ENCODE peak calls at places on chromosomes 11 and 22, in six cellular contexts. One of them, this sample, is unnamed.
A peak's percentile ranks its signal among the peaks of the same experiment; 100 is the strongest.

GRCh38 chr11:106228996-106229395 is 151.5 kb downstream of the AASDHPPT start:
- DNase-seq in CD4-positive, alpha-beta memory T cell: no peak
- DNase-seq in IMR-90: no peak
- DNase-seq in transverse colon: no peak
- DNase-seq in adrenal gland: no peak
- DNase-seq in pancreas: no peak
- DNase-seq in this sample: no peak

GRCh38 chr11:118922745-118923627 is 2.7 kb downstream of the BCL9L start:
- DNase-seq in CD4-positive, alpha-beta memory T cell: no peak
- DNase-seq in IMR-90: no peak
- DNase-seq in transverse colon: no peak
- DNase-seq in adrenal gland: no peak
- DNase-seq in pancreas: peak; percentile 69
- DNase-seq in this sample: no peak

GRCh38 chr22:27885977-27886842 is 32.8 kb downstream of the PITPNB start:
- DNase-seq in CD4-positive, alpha-beta memory T cell: peak; percentile 48
- DNase-seq in IMR-90: peak; percentile 98
- DNase-seq in transverse colon: peak; percentile 39
- DNase-seq in adrenal gland: peak; percentile 61
- DNase-seq in pancreas: no peak
- DNase-seq in this sample: peak; percentile 61

GRCh38 chr11:9990221-9990973 is 303.6 kb downstream of the SBF2 start:
- DNase-seq in CD4-positive, alpha-beta memory T cell: no peak
- DNase-seq in IMR-90: peak; percentile 37
- DNase-seq in transverse colon: no peak
- DNase-seq in adrenal gland: no peak
- DNase-seq in pancreas: no peak
- DNase-seq in this sample: peak; percentile 55

GRCh38 chr11:85718991-85719807 is 33.2 kb upstream of the CCDC89 start:
- DNase-seq in CD4-positive, alpha-beta memory T cell: no peak
- DNase-seq in IMR-90: peak; percentile 100
- DNase-seq in transverse colon: no peak
- DNase-seq in adrenal gland: peak; percentile 3
- DNase-seq in pancreas: no peak
- DNase-seq in this sample: no peak

GRCh38 chr11:118051611-118052461 is 25.0 kb upstream of the TMPRSS4 start:
- DNase-seq in CD4-positive, alpha-beta memory T cell: peak; percentile 90
- DNase-seq in IMR-90: no peak
- DNase-seq in transverse colon: peak; percentile 34
- DNase-seq in adrenal gland: no peak
- DNase-seq in pancreas: no peak
- DNase-seq in this sample: no peak

GRCh38 chr11:108069947-108070346 is 51.4 kb upstream of the ACAT1 start:
- DNase-seq in CD4-positive, alpha-beta memory T cell: peak; percentile 39
- DNase-seq in IMR-90: peak; percentile 75
- DNase-seq in transverse colon: no peak
- DNase-seq in adrenal gland: no peak
- DNase-seq in pancreas: no peak
- DNase-seq in this sample: no peak

GRCh38 chr11:1354125-1354938 is 35.4 kb upstream of the BRSK2 start:
- DNase-seq in CD4-positive, alpha-beta memory T cell: no peak
- DNase-seq in IMR-90: no peak
- DNase-seq in transverse colon: no peak
- DNase-seq in adrenal gland: no peak
- DNase-seq in pancreas: no peak
- DNase-seq in this sample: no peak

GRCh38 chr11:77140231-77140959 is 12.3 kb downstream of the MYO7A start:
- DNase-seq in CD4-positive, alpha-beta memory T cell: no peak
- DNase-seq in IMR-90: peak; percentile 47
- DNase-seq in transverse colon: no peak
- DNase-seq in adrenal gland: peak; percentile 95
- DNase-seq in pancreas: peak; percentile 60
- DNase-seq in this sample: no peak

GRCh38 chr22:50169774-50170341 is 673 bp upstream of the PANX2 start:
- DNase-seq in CD4-positive, alpha-beta memory T cell: no peak
- DNase-seq in IMR-90: no peak
- DNase-seq in transverse colon: no peak
- DNase-seq in adrenal gland: no peak
- DNase-seq in pancreas: no peak
- DNase-seq in this sample: peak; percentile 63

GRCh38 chr22:50167689-50168489 is 2.6 kb upstream of the PANX2 start:
- DNase-seq in CD4-positive, alpha-beta memory T cell: no peak
- DNase-seq in IMR-90: no peak
- DNase-seq in transverse colon: no peak
- DNase-seq in adrenal gland: no peak
- DNase-seq in pancreas: no peak
- DNase-seq in this sample: no peak

GRCh38 chr22:50170453-50171318 is at the start of gene PANX2:
- DNase-seq in CD4-positive, alpha-beta memory T cell: no peak
- DNase-seq in IMR-90: no peak
- DNase-seq in transverse colon: no peak
- DNase-seq in adrenal gland: no peak
- DNase-seq in pancreas: peak; percentile 75
- DNase-seq in this sample: no peak

GRCh38 chr22:50171319-50171964 is 911 bp downstream of the PANX2 start:
- DNase-seq in CD4-positive, alpha-beta memory T cell: no peak
- DNase-seq in IMR-90: no peak
- DNase-seq in transverse colon: no peak
- DNase-seq in adrenal gland: no peak
- DNase-seq in pancreas: peak; percentile 73
- DNase-seq in this sample: no peak

GRCh38 chr22:50169181-50169759 is 1.3 kb upstream of the PANX2 start:
- DNase-seq in CD4-positive, alpha-beta memory T cell: no peak
- DNase-seq in IMR-90: no peak
- DNase-seq in transverse colon: no peak
- DNase-seq in adrenal gland: no peak
- DNase-seq in pancreas: peak; percentile 69
- DNase-seq in this sample: no peak
- H3K4me3 ChIP-seq in CD4-positive, alpha-beta memory T cell: no peak overlapping the region
- H3K4me3 ChIP-seq in IMR-90: no peak overlapping the region
- H3K4me3 ChIP-seq in transverse colon: no peak overlapping the region
- H3K4me3 ChIP-seq in adrenal gland: no peak overlapping the region
- H3K4me3 ChIP-seq in pancreas: no peak overlapping the region
- H3K4me3 ChIP-seq in this sample: peak overlapping the region; percentile 23

GRCh38 chr22:38841635-38842034 is 2.2 kb downstream of the NPTXR start:
- DNase-seq in CD4-positive, alpha-beta memory T cell: no peak
- DNase-seq in IMR-90: no peak
- DNase-seq in transverse colon: no peak
- DNase-seq in adrenal gland: no peak
- DNase-seq in pancreas: no peak
- DNase-seq in this sample: no peak
- H3K27me3 ChIP-seq in CD4-positive, alpha-beta memory T cell: peaks cover 9% of the 10 kb centered on the region
- H3K27me3 ChIP-seq in IMR-90: peaks cover 25% of the 10 kb centered on the region
- H3K27me3 ChIP-seq in transverse colon: peaks cover 56% of the 10 kb centered on the region
- H3K27me3 ChIP-seq in adrenal gland: no peaks in the 10 kb centered on the region
- H3K27me3 ChIP-seq in pancreas: no peaks in the 10 kb centered on the region
- H3K27me3 ChIP-seq in this sample: peaks cover 40% of the 10 kb centered on the region

GRCh38 chr22:37454857-37455686 is 27.8 kb upstream of the ELFN2 start:
- DNase-seq in CD4-positive, alpha-beta memory T cell: no peak
- DNase-seq in IMR-90: peak; percentile 89
- DNase-seq in transverse colon: no peak
- DNase-seq in adrenal gland: peak; percentile 51
- DNase-seq in pancreas: no peak
- DNase-seq in this sample: no peak
- H3K4me3 ChIP-seq in CD4-positive, alpha-beta memory T cell: no peak overlapping the region
- H3K4me3 ChIP-seq in IMR-90: no peak overlapping the region
- H3K4me3 ChIP-seq in transverse colon: no peak overlapping the region
- H3K4me3 ChIP-seq in adrenal gland: no peak overlapping the region
- H3K4me3 ChIP-seq in pancreas: no peak overlapping the region
- H3K4me3 ChIP-seq in this sample: no peak overlapping the region

DNA sequence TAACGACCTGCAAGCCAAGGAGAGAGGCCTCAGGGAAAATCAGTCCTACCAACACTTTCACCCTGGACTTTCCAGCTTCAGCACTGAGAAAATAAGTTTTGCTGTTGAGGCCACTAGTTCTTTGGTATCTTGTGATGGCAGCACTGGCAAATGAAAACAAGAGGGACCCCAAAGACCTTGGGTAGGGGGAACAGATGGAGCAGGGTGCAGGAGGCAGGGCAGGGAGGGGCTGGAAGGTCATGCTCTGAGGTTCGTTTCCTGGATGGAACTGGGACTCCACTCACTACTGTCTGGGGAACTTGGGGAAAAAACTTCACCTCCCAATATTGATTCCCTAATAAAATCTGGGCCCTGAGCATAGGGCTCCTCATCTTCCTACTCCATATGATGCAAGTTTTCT is 34.2 kb upstream of the PRAME start:
- DNase-seq in CD4-positive, alpha-beta memory T cell: no peak
- DNase-seq in IMR-90: no peak
- DNase-seq in transverse colon: no peak
- DNase-seq in adrenal gland: no peak
- DNase-seq in pancreas: no peak
- DNase-seq in this sample: no peak
- H3K27me3 ChIP-seq in CD4-positive, alpha-beta memory T cell: no peaks in the 10 kb centered on the region
- H3K27me3 ChIP-seq in IMR-90: peaks cover 12% of the 10 kb centered on the region
- H3K27me3 ChIP-seq in transverse colon: peaks cover 5% of the 10 kb centered on the region
- H3K27me3 ChIP-seq in adrenal gland: no peaks in the 10 kb centered on the region
- H3K27me3 ChIP-seq in pancreas: no peaks in the 10 kb centered on the region
- H3K27me3 ChIP-seq in this sample: peaks cover 6% of the 10 kb centered on the region

DNA sequence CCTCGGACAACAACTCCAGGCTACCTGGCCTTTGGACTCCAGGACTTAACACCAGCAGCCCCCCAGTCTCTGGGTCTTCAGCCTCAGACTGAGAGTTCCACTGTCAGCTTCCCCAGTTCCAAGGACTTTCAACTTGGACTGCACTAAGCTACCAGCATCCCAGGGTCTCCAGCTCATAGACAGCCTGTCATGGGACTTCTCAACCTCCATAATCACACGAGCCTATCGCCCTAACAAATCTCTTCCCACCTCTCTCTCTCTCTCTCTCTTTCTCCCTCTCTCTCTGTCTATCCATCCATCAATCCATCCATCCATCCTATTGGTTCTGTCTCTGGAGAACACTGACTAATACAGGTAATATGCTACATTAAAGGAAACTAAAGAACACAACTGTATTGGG is 10.7 kb downstream of the RAB30 start:
- DNase-seq in CD4-positive, alpha-beta memory T cell: no peak
- DNase-seq in IMR-90: no peak
- DNase-seq in transverse colon: no peak
- DNase-seq in adrenal gland: no peak
- DNase-seq in pancreas: no peak
- DNase-seq in this sample: no peak
- H3K4me3 ChIP-seq in CD4-positive, alpha-beta memory T cell: no peak overlapping the region
- H3K4me3 ChIP-seq in IMR-90: no peak overlapping the region
- H3K4me3 ChIP-seq in transverse colon: no peak overlapping the region
- H3K4me3 ChIP-seq in adrenal gland: no peak overlapping the region
- H3K4me3 ChIP-seq in pancreas: no peak overlapping the region
- H3K4me3 ChIP-seq in this sample: no peak overlapping the region

DNA sequence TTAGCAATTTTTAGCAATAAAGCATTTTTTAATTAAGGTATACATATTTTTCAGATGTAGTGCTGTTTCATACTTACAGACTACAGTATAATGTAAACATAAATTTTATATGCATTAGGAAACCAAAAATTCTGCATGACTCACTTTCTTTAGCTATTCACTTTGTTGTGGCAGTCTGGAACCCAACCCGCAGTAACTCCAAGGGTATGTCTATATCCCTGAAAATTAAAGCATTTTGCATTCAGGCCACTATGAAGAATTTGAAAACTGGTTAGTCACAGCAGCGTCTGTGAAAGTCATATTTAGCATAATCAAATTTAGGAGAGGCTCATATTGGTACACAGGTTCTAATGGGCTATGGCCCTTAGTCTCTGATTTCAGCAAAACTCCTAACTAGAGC is 46.8 kb downstream of the BBOX1 start:
- DNase-seq in CD4-positive, alpha-beta memory T cell: no peak
- DNase-seq in IMR-90: peak; percentile 19
- DNase-seq in transverse colon: no peak
- DNase-seq in adrenal gland: no peak
- DNase-seq in pancreas: no peak
- DNase-seq in this sample: no peak
- H3K27me3 ChIP-seq in CD4-positive, alpha-beta memory T cell: no peaks in the 10 kb centered on the region
- H3K27me3 ChIP-seq in IMR-90: no peaks in the 10 kb centered on the region
- H3K27me3 ChIP-seq in transverse colon: no peaks in the 10 kb centered on the region
- H3K27me3 ChIP-seq in adrenal gland: no peaks in the 10 kb centered on the region
- H3K27me3 ChIP-seq in pancreas: no peaks in the 10 kb centered on the region
- H3K27me3 ChIP-seq in this sample: no peaks in the 10 kb centered on the region

GRCh38 chr11:120529214-120529613 is 17.7 kb downstream of the GRIK4 start:
- DNase-seq in CD4-positive, alpha-beta memory T cell: no peak
- DNase-seq in IMR-90: no peak
- DNase-seq in transverse colon: no peak
- DNase-seq in adrenal gland: no peak
- DNase-seq in pancreas: peak; percentile 10
- DNase-seq in this sample: no peak

GRCh38 chr11:120528749-120529148 is 17.2 kb downstream of the GRIK4 start:
- DNase-seq in CD4-positive, alpha-beta memory T cell: no peak
- DNase-seq in IMR-90: no peak
- DNase-seq in transverse colon: no peak
- DNase-seq in adrenal gland: no peak
- DNase-seq in pancreas: no peak
- DNase-seq in this sample: no peak

GRCh38 chr11:120532082-120532481 is 20.5 kb downstream of the GRIK4 start:
- DNase-seq in CD4-positive, alpha-beta memory T cell: no peak
- DNase-seq in IMR-90: no peak
- DNase-seq in transverse colon: no peak
- DNase-seq in adrenal gland: no peak
- DNase-seq in pancreas: no peak
- DNase-seq in this sample: no peak

GRCh38 chr11:120536091-120536796 is 24.7 kb downstream of the GRIK4 start:
- DNase-seq in CD4-positive, alpha-beta memory T cell: no peak
- DNase-seq in IMR-90: no peak
- DNase-seq in transverse colon: no peak
- DNase-seq in adrenal gland: no peak
- DNase-seq in pancreas: no peak
- DNase-seq in this sample: no peak

DNA sequence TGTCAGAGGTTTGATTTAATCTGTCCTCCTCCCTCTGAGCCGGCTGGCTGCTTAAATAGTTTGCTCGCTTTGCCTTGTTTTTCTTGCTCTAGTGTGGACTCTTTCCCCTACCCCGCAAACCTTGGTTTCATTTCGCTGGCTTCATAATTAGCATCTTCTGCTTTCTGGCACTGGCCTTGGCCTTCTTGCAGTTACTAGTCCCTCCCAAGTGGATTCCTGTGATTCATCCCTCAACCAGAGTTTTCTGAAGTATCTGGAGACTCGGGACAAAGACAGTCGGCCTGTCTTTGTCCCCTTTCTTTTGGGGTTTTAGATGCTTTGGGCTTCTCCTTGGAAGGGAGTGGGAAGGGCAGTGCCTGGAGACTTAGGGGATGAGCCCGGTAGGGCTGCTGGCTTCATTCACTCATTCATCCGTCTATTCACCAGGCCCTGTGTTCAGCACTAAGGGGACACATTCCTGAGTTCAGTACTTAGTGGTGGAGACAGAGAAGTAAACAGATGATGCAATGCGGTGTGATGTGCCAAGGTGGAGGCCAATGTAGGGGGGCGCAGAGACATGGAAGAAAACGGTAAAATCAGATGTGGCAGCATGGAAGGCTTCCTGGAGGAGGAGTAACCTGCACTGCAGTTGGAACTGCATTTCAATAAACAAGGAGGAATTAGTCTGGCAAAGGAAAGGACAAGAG is 21.1 kb downstream of the GRIK4 start:
- DNase-seq in CD4-positive, alpha-beta memory T cell: no peak
- DNase-seq in IMR-90: peak; percentile 71
- DNase-seq in transverse colon: no peak
- DNase-seq in adrenal gland: peak; percentile 80
- DNase-seq in pancreas: no peak
- DNase-seq in this sample: no peak
- H3K4me3 ChIP-seq in CD4-positive, alpha-beta memory T cell: no peak overlapping the region
- H3K4me3 ChIP-seq in IMR-90: no peak overlapping the region
- H3K4me3 ChIP-seq in transverse colon: no peak overlapping the region
- H3K4me3 ChIP-seq in adrenal gland: no peak overlapping the region
- H3K4me3 ChIP-seq in pancreas: no peak overlapping the region
- H3K4me3 ChIP-seq in this sample: no peak overlapping the region

This sample was measured in HAP-1.